ENCODE peak calls at places on chromosomes 3 and 15, in four cellular contexts. One of them, this sample, is unnamed.

GRCh38 chr3:78494831-78495230 is 1273.0 kb downstream of the ROBO1 start:
- DNase-seq in K562: no peak
- DNase-seq in H9: no peak
- DNase-seq in MM.1S: no peak
- DNase-seq in this sample: no peak

GRCh38 chr3:106215047-106215446 is 346.2 kb upstream of the CBLB start:
- DNase-seq in MM.1S: no peak
- DNase-seq in H9: no peak
- DNase-seq in K562: no peak
- DNase-seq in this sample: peak; percentile 76

GRCh38 chr3:10017636-10018292 is 8.5 kb upstream of the FANCD2 start:
- DNase-seq in MM.1S: no peak
- DNase-seq in K562: no peak
- DNase-seq in H9: no peak
- DNase-seq in this sample: peak; percentile 65

GRCh38 chr3:111747490-111747889 is 111.6 kb upstream of the PHLDB2 start:
- DNase-seq in MM.1S: no peak
- DNase-seq in H9: no peak
- DNase-seq in K562: no peak
- DNase-seq in this sample: no peak

GRCh38 chr15:71203573-71204444 is 88.5 kb downstream of the THSD4 start:
- DNase-seq in H9: peak; percentile 87
- DNase-seq in K562: no peak
- DNase-seq in MM.1S: no peak
- DNase-seq in this sample: no peak

GRCh38 chr3:156418428-156418827 is 136.5 kb downstream of the SSR3 start:
- DNase-seq in K562: no peak
- DNase-seq in H9: no peak
- DNase-seq in MM.1S: no peak
- DNase-seq in this sample: no peak

GRCh38 chr3:189982299-189982945 is 138.3 kb downstream of the P3H2 start:
- DNase-seq in H9: no peak
- DNase-seq in K562: no peak
- DNase-seq in MM.1S: no peak
- DNase-seq in this sample: no peak

GRCh38 chr3:94420941-94421340 is 358.1 kb downstream of the NSUN3 start:
- DNase-seq in MM.1S: no peak
- DNase-seq in K562: no peak
- DNase-seq in H9: no peak
- DNase-seq in this sample: peak; percentile 55

GRCh38 chr3:57803647-57804081 is 47.6 kb downstream of the SLMAP start:
- DNase-seq in H9: no peak
- DNase-seq in K562: no peak
- DNase-seq in MM.1S: no peak
- DNase-seq in this sample: peak; percentile 94

GRCh38 chr3:115975353-115975752 is 352.0 kb downstream of the GAP43 start:
- DNase-seq in MM.1S: no peak
- DNase-seq in H9: no peak
- DNase-seq in K562: no peak
- DNase-seq in this sample: peak; percentile 94

GRCh38 chr15:96574766-96575165 is 244.3 kb downstream of the NR2F2 start:
- DNase-seq in H9: no peak
- DNase-seq in K562: no peak
- DNase-seq in MM.1S: no peak
- DNase-seq in this sample: no peak

GRCh38 chr15:26378304-26378703 is 394.6 kb downstream of the GABRB3 start:
- DNase-seq in MM.1S: no peak
- DNase-seq in H9: no peak
- DNase-seq in K562: no peak
- DNase-seq in this sample: no peak

GRCh38 chr3:71984843-71985594 is 200.1 kb upstream of the PROK2 start:
- DNase-seq in MM.1S: peak; percentile 46
- DNase-seq in K562: no peak
- DNase-seq in H9: no peak
- DNase-seq in this sample: no peak

GRCh38 chr15:52499506-52499905 is 29.2 kb downstream of the MYO5A start:
- DNase-seq in H9: no peak
- DNase-seq in K562: no peak
- DNase-seq in MM.1S: no peak
- DNase-seq in this sample: no peak

GRCh38 chr3:23834082-23834870 is 28.5 kb downstream of the UBE2E1 start:
- DNase-seq in K562: no peak
- DNase-seq in MM.1S: no peak
- DNase-seq in H9: no peak
- DNase-seq in this sample: no peak

GRCh38 chr15:82043130-82043673 is 2.6 kb downstream of the MEX3B start:
- DNase-seq in K562: no peak
- DNase-seq in H9: peak; percentile 54
- DNase-seq in MM.1S: no peak
- DNase-seq in this sample: no peak

GRCh38 chr3:8741581-8742355 is 8.2 kb downstream of the CAV3 start:
- DNase-seq in H9: peak; percentile 87
- DNase-seq in K562: peak; percentile 68
- DNase-seq in MM.1S: no peak
- DNase-seq in this sample: peak; percentile 45

GRCh38 chr3:97515076-97515475 is 249.5 kb upstream of the ARL6 start:
- DNase-seq in MM.1S: no peak
- DNase-seq in H9: no peak
- DNase-seq in K562: no peak
- DNase-seq in this sample: no peak

GRCh38 chr15:79540551-79540950 is 108.4 kb downstream of the MINAR1 start:
- DNase-seq in K562: peak; percentile 22
- DNase-seq in H9: no peak
- DNase-seq in MM.1S: no peak
- DNase-seq in this sample: no peak

DNA sequence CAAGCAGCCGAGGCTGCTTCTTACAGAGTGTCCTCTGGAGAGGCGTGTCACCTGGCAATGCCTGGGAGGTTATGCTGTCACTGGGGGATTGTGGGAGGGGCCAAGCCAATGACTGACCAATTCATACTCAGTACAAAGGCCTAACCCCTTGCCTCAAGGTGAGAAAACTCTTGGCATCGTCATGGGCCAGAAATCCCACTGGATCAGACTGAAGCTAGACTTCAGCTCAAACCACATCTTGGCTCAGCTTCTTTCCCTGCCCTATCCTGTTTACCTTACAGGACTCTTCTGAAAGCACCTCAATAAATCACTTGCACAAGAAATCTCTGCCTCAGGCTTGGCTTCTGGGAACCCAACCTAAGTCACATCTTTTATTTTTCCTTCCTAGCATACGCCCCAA is 9.5 kb downstream of the ANAPC13 start:
- DNase-seq in K562: no peak
- DNase-seq in MM.1S: no peak
- DNase-seq in H9: no peak
- DNase-seq in this sample: peak; percentile 81
- H3K9ac ChIP-seq in K562: no peak overlapping the region
- H3K9ac ChIP-seq in MM.1S: no peak overlapping the region
- H3K9ac ChIP-seq in H9: no peak overlapping the region
- H3K9ac ChIP-seq in this sample: no peak overlapping the region

DNA sequence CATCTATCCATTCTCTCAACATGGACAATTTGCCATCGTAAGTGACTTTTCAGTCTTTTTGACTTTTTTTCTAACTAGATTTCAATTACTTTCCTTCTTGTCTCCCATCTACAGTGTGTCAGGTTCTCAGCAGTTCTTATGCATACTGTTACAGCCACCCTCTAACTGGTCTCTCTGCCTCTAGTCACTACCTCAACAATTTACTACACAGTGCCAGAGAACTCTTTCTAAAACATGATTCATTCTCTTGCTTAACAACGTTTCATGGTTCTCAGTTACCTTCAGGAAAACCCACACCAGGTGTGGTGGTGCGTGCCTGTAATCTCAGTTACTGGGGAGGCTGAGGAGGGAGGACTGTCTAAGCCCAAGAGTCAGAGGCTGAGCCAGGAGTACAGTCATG is 95.4 kb downstream of the DIPK2A start:
- DNase-seq in H9: no peak
- DNase-seq in K562: no peak
- DNase-seq in MM.1S: no peak
- DNase-seq in this sample: no peak
- H3K27me3 ChIP-seq in H9: no peaks in the 10 kb centered on the region
- H3K27me3 ChIP-seq in K562: no peaks in the 10 kb centered on the region
- H3K27me3 ChIP-seq in MM.1S: no peaks in the 10 kb centered on the region
- H3K27me3 ChIP-seq in this sample: no peaks in the 10 kb centered on the region

DNA sequence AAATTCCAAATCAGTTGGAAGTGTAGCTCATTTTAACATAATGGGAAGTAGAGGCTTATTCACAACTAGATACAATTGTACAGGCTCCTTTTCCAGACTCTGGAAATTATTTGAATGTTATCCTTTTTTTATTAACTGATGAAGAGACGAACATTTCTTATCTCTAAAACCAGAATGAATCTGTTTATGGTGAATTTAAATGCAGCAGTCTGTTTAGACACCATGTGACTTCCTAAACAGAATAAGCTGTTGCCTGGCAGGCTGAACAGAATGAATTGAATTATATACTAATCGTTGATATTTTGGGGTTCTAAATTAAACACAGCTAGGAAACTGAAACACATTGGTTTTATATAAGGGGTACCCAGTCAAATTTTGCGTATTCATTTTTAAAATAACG is 4.0 kb downstream of the SEC61A1 start:
- DNase-seq in K562: no peak
- DNase-seq in MM.1S: no peak
- DNase-seq in H9: no peak
- DNase-seq in this sample: no peak
- H3K9ac ChIP-seq in K562: no peak overlapping the region
- H3K9ac ChIP-seq in MM.1S: no peak overlapping the region
- H3K9ac ChIP-seq in H9: no peak overlapping the region
- H3K9ac ChIP-seq in this sample: no peak overlapping the region

DNA sequence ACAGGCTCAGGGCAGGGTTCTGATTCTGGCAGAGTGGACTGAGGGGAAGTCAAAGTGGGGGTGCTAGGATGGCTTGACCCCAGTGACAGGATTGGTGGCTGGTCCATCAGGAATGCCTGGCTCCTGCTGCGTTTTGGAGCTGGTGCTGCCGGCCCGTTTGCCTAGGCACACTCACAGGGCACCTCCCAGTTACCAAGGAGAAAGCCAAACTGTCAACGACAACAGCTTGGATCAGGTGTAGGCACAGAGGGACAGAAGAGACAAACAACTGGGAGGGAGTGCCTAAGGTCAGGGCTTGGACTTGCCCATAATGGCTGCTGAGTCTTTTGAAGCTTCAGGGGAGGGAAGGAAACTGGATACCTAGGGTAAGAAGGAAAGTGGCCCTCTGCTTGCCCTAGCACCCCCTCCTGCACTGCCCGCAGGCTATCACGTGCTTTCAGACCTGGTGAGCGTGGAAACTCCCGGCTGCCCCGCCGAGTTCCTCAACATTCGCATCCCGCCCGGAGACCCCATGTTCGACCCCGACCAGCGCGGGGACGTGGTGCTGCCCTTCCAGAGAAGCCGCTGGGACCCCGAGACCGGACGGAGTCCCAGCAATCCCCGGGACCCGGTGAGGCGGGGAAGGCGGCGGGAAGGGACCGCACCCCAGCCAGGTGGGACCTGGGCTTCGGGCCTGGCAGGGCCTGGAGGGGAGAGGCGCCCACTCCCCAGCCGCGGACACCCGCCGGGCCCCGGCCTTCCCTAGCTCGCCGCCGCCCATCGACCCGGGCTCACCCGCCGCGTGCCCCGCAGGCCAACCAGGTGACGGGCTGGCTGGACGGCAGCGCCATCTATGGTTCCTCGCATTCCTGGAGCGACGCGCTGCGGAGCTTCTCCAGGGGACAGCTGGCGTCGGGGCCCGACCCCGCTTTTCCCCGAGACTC is 5.1 kb downstream of the DUOX1 start:
- DNase-seq in MM.1S: no peak
- DNase-seq in H9: peak; percentile 57
- DNase-seq in K562: no peak
- DNase-seq in this sample: no peak
- H3K27me3 ChIP-seq in MM.1S: no peaks in the 10 kb centered on the region
- H3K27me3 ChIP-seq in H9: peaks cover 60% of the 10 kb centered on the region
- H3K27me3 ChIP-seq in K562: peaks cover 19% of the 10 kb centered on the region
- H3K27me3 ChIP-seq in this sample: peaks cover 50% of the 10 kb centered on the region

GRCh38 chr3:129614927-129615363 is 8.5 kb upstream of the PLXND1 start:
- DNase-seq in H9: no peak
- DNase-seq in MM.1S: no peak
- DNase-seq in K562: peak; percentile 56
- DNase-seq in this sample: no peak
- H3K9ac ChIP-seq in H9: no peak overlapping the region
- H3K9ac ChIP-seq in MM.1S: no peak overlapping the region
- H3K9ac ChIP-seq in K562: no peak overlapping the region
- H3K9ac ChIP-seq in this sample: no peak overlapping the region

GRCh38 chr15:41494190-41494921 is 682 bp downstream of the ITPKA start:
- DNase-seq in H9: peak; percentile 76
- DNase-seq in K562: peak; percentile 82
- DNase-seq in MM.1S: peak; percentile 48
- DNase-seq in this sample: no peak

GRCh38 chr15:41494922-41495735 is 1.5 kb downstream of the ITPKA start:
- DNase-seq in K562: no peak
- DNase-seq in MM.1S: no peak
- DNase-seq in H9: peak; percentile 63
- DNase-seq in this sample: no peak

GRCh38 chr15:41493902-41494189 is 172 bp downstream of the ITPKA start:
- DNase-seq in K562: no peak
- DNase-seq in H9: no peak
- DNase-seq in MM.1S: no peak
- DNase-seq in this sample: no peak

GRCh38 chr15:41493205-41493901 is at the start of gene ITPKA:
- DNase-seq in MM.1S: peak; percentile 87
- DNase-seq in H9: peak; percentile 86
- DNase-seq in K562: peak; percentile 88
- DNase-seq in this sample: peak; percentile 79

GRCh38 chr15:41495736-41496599 is 2.3 kb downstream of the ITPKA start:
- DNase-seq in K562: peak; percentile 65
- DNase-seq in MM.1S: no peak
- DNase-seq in H9: peak; percentile 71
- DNase-seq in this sample: no peak
- H3K27me3 ChIP-seq in K562: no peaks in the 10 kb centered on the region
- H3K27me3 ChIP-seq in MM.1S: no peaks in the 10 kb centered on the region
- H3K27me3 ChIP-seq in H9: peaks cover 82% of the 10 kb centered on the region
- H3K27me3 ChIP-seq in this sample: no peaks in the 10 kb centered on the region

DNA sequence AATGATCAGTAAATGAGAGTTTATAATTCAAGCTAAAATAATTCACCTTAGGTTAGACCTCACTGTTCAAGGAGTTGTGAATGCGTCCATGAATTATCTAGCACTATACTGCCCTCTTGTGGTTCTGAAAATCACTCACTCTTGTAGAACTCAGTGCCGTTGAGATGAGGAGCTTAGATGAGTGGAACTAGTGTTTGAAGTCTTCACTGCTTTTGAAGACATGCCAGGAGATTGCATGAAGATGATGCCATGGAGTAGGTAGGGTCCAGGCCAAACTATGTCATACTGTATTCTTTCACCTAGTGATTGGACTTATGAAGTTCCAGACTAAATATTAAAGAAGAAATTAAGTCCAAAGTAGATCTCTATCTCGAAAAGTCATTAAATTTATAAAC is 28.8 kb downstream of the LYSMD4 start:
- DNase-seq in MM.1S: peak; percentile 87
- DNase-seq in K562: peak; percentile 58
- DNase-seq in H9: no peak
- DNase-seq in this sample: peak; percentile 80
- H3K9ac ChIP-seq in MM.1S: peak overlapping the region; percentile 41
- H3K9ac ChIP-seq in K562: no peak overlapping the region
- H3K9ac ChIP-seq in H9: no peak overlapping the region
- H3K9ac ChIP-seq in this sample: no peak overlapping the region

This sample was measured in fibroblast of lung.